ENCODE peak calls at places on chromosomes 3 and 15, in four cellular contexts. X, K, N and M are unnamed samples.

GRCh38 chr3:71973337-71974030 is 188.5 kb upstream of the PROK2 start:
- DNase-seq in X (no peak), K (no peak), N (peak; percentile 71), M (no peak)

GRCh38 chr3:62718515-62719320 is 156.5 kb downstream of the CADPS start:
- DNase-seq in X (no peak), K (no peak), N (peak; percentile 70), M (no peak)

GRCh38 chr3:108131105-108131794 is 40.4 kb upstream of the CD47 start:
- DNase-seq in X (no peak), K (no peak), N (peak; percentile 96), M (no peak)

GRCh38 chr3:44186111-44186672 is 55.5 kb upstream of the TOPAZ1 start:
- DNase-seq in X (no peak), K (no peak), N (no peak), M (no peak)

GRCh38 chr3:109018828-109019227 is 65.1 kb upstream of the GUCA1C start:
- DNase-seq in X (no peak), K (peak; percentile 1), N (no peak), M (no peak)

GRCh38 chr15:67915374-67916050 is 75.7 kb upstream of the RNU6-1 start:
- DNase-seq in X (no peak), K (peak; percentile 42), N (no peak), M (peak; percentile 34)

GRCh38 chr15:55703873-55704285 is 39.1 kb downstream of the PRTG start:
- DNase-seq in X (no peak), K (no peak), N (no peak), M (no peak)

GRCh38 chr3:62151591-62151990 is 221.8 kb downstream of the FEZF2 start:
- DNase-seq in X (no peak), K (no peak), N (peak; percentile 29), M (no peak)

GRCh38 chr15:74907277-74907870 is 723 bp upstream of the FAM219B start:
- DNase-seq in X (no peak), K (peak; percentile 24), N (no peak), M (no peak)

GRCh38 chr3:156180077-156180476 is 59.7 kb downstream of the KCNAB1 start:
- DNase-seq in X (no peak), K (no peak), N (peak; percentile 52), M (no peak)

GRCh38 chr3:66037986-66038369 is 740 bp downstream of the MAGI1 start:
- DNase-seq in X (no peak), K (peak; percentile 37), N (peak; percentile 38), M (peak; percentile 29)

GRCh38 chr15:35566991-35567390 is 21.0 kb upstream of the DPH6 start:
- DNase-seq in X (no peak), K (no peak), N (no peak), M (no peak)

GRCh38 chr15:56242576-56243116 is 1.0 kb downstream of the RFX7 start:
- DNase-seq in X (no peak), K (no peak), N (peak; percentile 22), M (no peak)

GRCh38 chr3:62632510-62633294 is 242.5 kb downstream of the CADPS start:
- DNase-seq in X (no peak), K (no peak), N (no peak), M (no peak)

GRCh38 chr3:45178131-45179023 is 32.2 kb upstream of the CDCP1 start:
- DNase-seq in X (no peak), K (no peak), N (peak; percentile 79), M (no peak)